ENCODE peak calls at places on chromosome 10, in five cellular contexts. Y is uterus, R is kidney epithelial cell, P is SW480, W is mesenchymal stem cell. I is an unnamed sample.
A peak's percentile ranks its signal among the peaks of the same experiment; 100 is the strongest.

GRCh38 chr10:132186488-132187413 is at the start of gene DPYSL4:
- DNase-seq in P (no peak), W (no peak), R (no peak), Y (no peak), I (peak; percentile 6)

GRCh38 chr10:93812664-93813338 is 55.1 kb downstream of the LGI1 start:
- DNase-seq in W (no peak), Y (no peak), P (no peak), R (no peak), I (no peak)

GRCh38 chr10:121831777-121832176 is 96.1 kb downstream of the ATE1 start:
- DNase-seq in P (no peak), R (no peak), W (no peak), Y (no peak), I (no peak)

GRCh38 chr10:72802291-72803118 is 91.0 kb upstream of the OIT3 start:
- DNase-seq in W (peak; percentile 54), P (no peak), Y (no peak), R (no peak), I (peak; percentile 74)

GRCh38 chr10:43138757-43139241 is 554 bp downstream of the CSGALNACT2 start:
- DNase-seq in P (peak; percentile 56), R (no peak), Y (no peak), W (peak; percentile 64), I (peak; percentile 58)

GRCh38 chr10:14543048-14543903 is 212.6 kb upstream of the FRMD4A start:
- DNase-seq in Y (no peak), P (no peak), W (no peak), R (no peak), I (no peak)

GRCh38 chr10:89643812-89644690 is 991 bp downstream of the PANK1 start:
- DNase-seq in W (peak; percentile 99), Y (peak; percentile 82), R (peak; percentile 94), P (peak; percentile 97), I (peak; percentile 92)

GRCh38 chr10:124231188-124232135 is 138.1 kb upstream of the CHST15 start:
- DNase-seq in P (no peak), R (no peak), Y (no peak), W (no peak), I (no peak)

GRCh38 chr10:132623996-132624846 is 86.6 kb downstream of the INPP5A start:
- DNase-seq in R (no peak), Y (peak; percentile 16), P (no peak), W (no peak), I (no peak)

GRCh38 chr10:11237571-11237970 is 219.9 kb downstream of the CELF2 start:
- DNase-seq in R (no peak), W (no peak), P (no peak), Y (no peak), I (no peak)

GRCh38 chr10:31315453-31315852 is 3.6 kb upstream of the ZEB1 start:
- DNase-seq in Y (no peak), P (no peak), W (peak; percentile 13), R (no peak), I (peak; percentile 90)

GRCh38 chr10:48306870-48307531 is 524 bp downstream of the MAPK8 start:
- DNase-seq in W (peak; percentile 66), R (no peak), Y (no peak), P (peak; percentile 39), I (peak; percentile 69)

GRCh38 chr10:6083523-6084475 is 5.0 kb upstream of the RBM17 start:
- DNase-seq in P (peak; percentile 77), R (no peak), W (no peak), Y (no peak), I (peak; percentile 78)

GRCh38 chr10:87750001-87750651 is 67.9 kb downstream of the ATAD1 start:
- DNase-seq in W (peak; percentile 50), Y (peak; percentile 22), P (no peak), R (peak; percentile 39), I (no peak)

GRCh38 chr10:107619124-107619523 is 454.6 kb upstream of the SORCS1 start:
- DNase-seq in R (no peak), W (no peak), Y (no peak), P (no peak), I (no peak)

GRCh38 chr10:83917519-83918506 is 221.5 kb upstream of the GHITM start:
- DNase-seq in Y (no peak), R (no peak), W (peak; percentile 15), P (no peak), I (peak; percentile 3)

I was measured in endothelial cell of umbilical vein.